ENCODE peak calls at places on chromosomes 5 and 9, in six cellular contexts. T is fibroblast of lung, A is IMR-90, Y is body of pancreas, N is OCI-LY7, L is HCT116. Z is an unnamed sample.

GRCh38 chr9:95509851-95510529 is 6.8 kb downstream of the PTCH1 start:
- DNase-seq in T (no peak), A (no peak), Y (no peak), N (peak; percentile 18), L (no peak), Z (no peak)

GRCh38 chr5:124259017-124259416 is 487.4 kb downstream of the ZNF608 start:
- DNase-seq in T (no peak), A (no peak), Y (no peak), N (no peak), L (no peak), Z (no peak)

GRCh38 chr5:107783551-107783950 is 112.8 kb upstream of the EFNA5 start:
- DNase-seq in T (peak; percentile 69), A (peak; percentile 46), Y (no peak), N (no peak), L (no peak), Z (no peak)

GRCh38 chr9:101479337-101480045 is 43.9 kb upstream of the ALDOB start:
- DNase-seq in T (peak; percentile 10), A (no peak), Y (peak; percentile 57), N (no peak), L (no peak), Z (no peak)

GRCh38 chr9:556199-556598 is 285.3 kb upstream of the DMRT1 start:
- DNase-seq in T (no peak), A (no peak), Y (no peak), N (no peak), L (no peak), Z (no peak)

GRCh38 chr9:137435980-137436760 is 5.0 kb downstream of the ENTPD8 start:
- DNase-seq in T (peak; percentile 81), A (peak; percentile 76), Y (peak; percentile 99), N (no peak), L (peak; percentile 57), Z (peak; percentile 90)

GRCh38 chr5:151063136-151063544 is 17.7 kb downstream of the TNIP1 start:
- DNase-seq in T (peak; percentile 91), A (peak; percentile 87), Y (peak; percentile 54), N (no peak), L (no peak), Z (no peak)

GRCh38 chr5:151660616-151661015 is 26.1 kb downstream of the SPARC start:
- DNase-seq in T (peak; percentile 76), A (peak; percentile 84), Y (no peak), N (no peak), L (no peak), Z (no peak)

GRCh38 chr9:70044450-70045307 is 1.0 kb downstream of the MAMDC2 start:
- DNase-seq in T (peak; percentile 67), A (peak; percentile 63), Y (peak; percentile 42), N (no peak), L (no peak), Z (no peak)

GRCh38 chr9:117400131-117400530 is 14.7 kb downstream of the ASTN2 start:
- DNase-seq in T (no peak), A (no peak), Y (peak; percentile 61), N (no peak), L (no peak), Z (no peak)

GRCh38 chr9:131178382-131178781 is 53.0 kb downstream of the NUP214 start:
- DNase-seq in T (peak; percentile 55), A (peak; percentile 86), Y (peak; percentile 32), N (peak; percentile 80), L (peak; percentile 39), Z (peak; percentile 72)

GRCh38 chr9:9212963-9213362 is 1399.8 kb downstream of the PTPRD start:
- DNase-seq in T (no peak), A (no peak), Y (no peak), N (no peak), L (no peak), Z (no peak)

GRCh38 chr5:151164687-151165392 is 7.3 kb upstream of the ANXA6 start:
- DNase-seq in T (peak; percentile 58), A (peak; percentile 76), Y (peak; percentile 80), N (peak; percentile 88), L (peak; percentile 77), Z (peak; percentile 72)

GRCh38 chr5:68464424-68464823 is 248.9 kb downstream of the PIK3R1 start:
- DNase-seq in T (peak; percentile 57), A (peak; percentile 36), Y (no peak), N (no peak), L (no peak), Z (no peak)

GRCh38 chr5:38008198-38008597 is 168.4 kb upstream of the GDNF start:
- DNase-seq in T (no peak), A (no peak), Y (no peak), N (no peak), L (no peak), Z (no peak)

GRCh38 chr5:73815631-73816030 is 189.6 kb downstream of the ARHGEF28 start:
- DNase-seq in T (peak; percentile 88), A (peak; percentile 67), Y (no peak), N (no peak), L (no peak), Z (no peak)

GRCh38 chr9:2125909-2126308 is 110.8 kb downstream of the SMARCA2 start:
- DNase-seq in T (no peak), A (peak; percentile 30), Y (no peak), N (peak; percentile 4), L (no peak), Z (no peak)

GRCh38 chr5:170552486-170553122 is 48.8 kb downstream of the KCNIP1 start:
- DNase-seq in T (peak; percentile 95), A (peak; percentile 88), Y (peak; percentile 48), N (no peak), L (no peak), Z (no peak)

GRCh38 chr5:66511491-66511890 is 84.7 kb upstream of the MAST4 start:
- DNase-seq in T (peak; percentile 48), A (no peak), Y (no peak), N (no peak), L (no peak), Z (no peak)

GRCh38 chr5:34490501-34491250 is 165.5 kb upstream of the RAI14 start:
- DNase-seq in T (no peak), A (no peak), Y (no peak), N (no peak), L (no peak), Z (no peak)

GRCh38 chr5:158807947-158808346 is 291.8 kb downstream of the EBF1 start:
- DNase-seq in T (no peak), A (no peak), Y (no peak), N (no peak), L (no peak), Z (no peak)
- H3K4me1 ChIP-seq in T (no peaks in the 10 kb centered on the region), A (no peaks in the 10 kb centered on the region), Y (peaks cover 3% of the 10 kb centered on the region), N (peaks cover 56% of the 10 kb centered on the region), L (no peaks in the 10 kb centered on the region), Z (peaks cover 4% of the 10 kb centered on the region)

GRCh38 chr5:29218829-29219228 is 1974.7 kb upstream of the CDH6 start:
- DNase-seq in T (no peak), A (no peak), Y (no peak), N (no peak), L (no peak), Z (no peak)

GRCh38 chr5:29214821-29215220 is 1978.7 kb upstream of the CDH6 start:
- DNase-seq in T (no peak), A (no peak), Y (no peak), N (no peak), L (no peak), Z (no peak)

GRCh38 chr5:29213475-29213874 is 1980.0 kb upstream of the CDH6 start:
- DNase-seq in T (no peak), A (no peak), Y (no peak), N (no peak), L (no peak), Z (no peak)

DNA sequence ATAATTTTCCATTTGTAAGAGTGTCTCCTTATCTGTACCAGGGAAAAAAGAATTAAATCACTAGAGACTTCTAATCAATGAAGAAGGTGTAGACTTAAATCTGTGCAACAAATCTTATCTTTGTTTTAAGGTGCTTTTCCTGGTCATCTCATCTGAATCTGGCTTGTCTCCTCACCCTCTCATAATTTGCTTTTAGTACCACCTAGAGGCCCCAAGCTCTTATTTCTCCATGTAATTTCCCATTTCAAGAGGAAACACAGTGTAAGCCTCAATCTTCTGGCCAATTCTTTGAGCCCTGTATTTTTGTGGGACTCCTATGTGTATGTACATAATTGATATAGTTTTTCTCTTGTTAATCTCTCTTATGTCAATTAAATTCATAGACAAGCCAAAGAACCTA is 1975.3 kb upstream of the CDH6 start:
- DNase-seq in T (no peak), A (no peak), Y (no peak), N (no peak), L (no peak), Z (no peak)
- TF ChIP-seq CTCF in T (no peak), A (no peak), Y (no peak), N (no peak), L (no peak), Z (no peak)

GRCh38 chr5:6543830-6544560 is 88.8 kb downstream of the NSUN2 start:
- DNase-seq in T (no peak), A (no peak), Y (no peak), N (no peak), L (no peak), Z (no peak)

GRCh38 chr5:6545036-6545693 is 87.7 kb downstream of the NSUN2 start:
- DNase-seq in T (no peak), A (no peak), Y (no peak), N (no peak), L (no peak), Z (no peak)

GRCh38 chr5:6543346-6543730 is 89.5 kb downstream of the NSUN2 start:
- DNase-seq in T (no peak), A (no peak), Y (no peak), N (no peak), L (no peak), Z (no peak)

GRCh38 chr5:6545770-6546690 is 86.8 kb downstream of the NSUN2 start:
- DNase-seq in T (no peak), A (no peak), Y (no peak), N (no peak), L (no peak), Z (no peak)

GRCh38 chr5:6544561-6544935 is 88.3 kb downstream of the NSUN2 start:
- DNase-seq in T (no peak), A (no peak), Y (no peak), N (no peak), L (no peak), Z (no peak)
- H3K27ac ChIP-seq in T (no peak overlapping the region), A (no peak overlapping the region), Y (no peak overlapping the region), N (no peak overlapping the region), L (no peak overlapping the region), Z (no peak overlapping the region)

GRCh38 chr5:76331139-76331538 is 71.9 kb upstream of the IQGAP2 start:
- DNase-seq in T (no peak), A (no peak), Y (no peak), N (peak; percentile 24), L (no peak), Z (no peak)

GRCh38 chr5:76326559-76327351 is 76.3 kb upstream of the IQGAP2 start:
- DNase-seq in T (no peak), A (no peak), Y (no peak), N (no peak), L (no peak), Z (no peak)

GRCh38 chr5:76332102-76332501 is 71.0 kb upstream of the IQGAP2 start:
- DNase-seq in T (no peak), A (no peak), Y (no peak), N (no peak), L (no peak), Z (no peak)

GRCh38 chr5:76332620-76333170 is 70.4 kb upstream of the IQGAP2 start:
- DNase-seq in T (no peak), A (no peak), Y (no peak), N (no peak), L (no peak), Z (no peak)

DNA sequence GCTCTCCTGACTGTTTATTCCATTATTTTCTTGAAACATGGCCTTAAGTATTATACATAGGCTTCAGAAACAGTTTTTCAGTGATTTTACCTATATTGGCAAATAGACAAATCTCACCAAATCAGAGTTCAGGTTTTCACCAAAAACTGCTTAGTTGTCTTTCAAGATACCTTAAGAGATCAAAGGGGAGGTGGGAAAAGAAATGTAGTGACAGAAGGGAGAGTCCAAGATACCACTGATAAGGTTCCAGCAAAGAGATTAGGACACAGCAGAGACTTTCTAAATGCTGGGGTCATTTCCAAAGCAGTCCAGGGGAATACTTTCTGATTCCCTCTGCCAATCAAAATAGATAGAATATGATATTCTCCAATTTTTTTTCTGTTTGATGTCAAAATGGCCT is 73.7 kb upstream of the IQGAP2 start:
- DNase-seq in T (no peak), A (no peak), Y (no peak), N (no peak), L (no peak), Z (no peak)
- H3K4me1 ChIP-seq in T (no peaks in the 10 kb centered on the region), A (no peaks in the 10 kb centered on the region), Y (peaks cover 20% of the 10 kb centered on the region), N (peaks cover 26% of the 10 kb centered on the region), L (no peaks in the 10 kb centered on the region), Z (peaks cover 12% of the 10 kb centered on the region)

Z was measured in upper lobe of right lung.